ENCODE peak calls at places on chromosomes 3 and 15, in seven cellular contexts. A is A549, F is heart right ventricle, G is kidney, Y is nephron progenitor cell, V is GM13976, H is endothelial cell. S is an unnamed sample.

GRCh38 chr3:46276497-46277099 is 34.3 kb downstream of the CCR3 start:
- DNase-seq in A (peak), F (peak), G (peak), Y (peak), V (peak), H (peak), S (peak)

GRCh38 chr3:43366466-43366865 is 80.1 kb downstream of the SNRK start:
- DNase-seq in A (no peak), F (peak), G (no peak), Y (no peak), V (no peak), H (no peak), S (no peak)

GRCh38 chr15:29093065-29093435 is 176.6 kb downstream of the NSMCE3 start:
- DNase-seq in A (no peak), F (no peak), G (peak), Y (no peak), V (no peak), H (no peak), S (no peak)

GRCh38 chr3:12237912-12238650 is 50.8 kb upstream of the PPARG start:
- DNase-seq in A (no peak), F (no peak), G (no peak), Y (no peak), V (no peak), H (no peak), S (no peak)

GRCh38 chr3:55558316-55558715 is 71.2 kb upstream of the WNT5A start:
- DNase-seq in A (no peak), F (no peak), G (no peak), Y (no peak), V (no peak), H (no peak), S (no peak)

GRCh38 chr3:173396191-173397041 is 1.1 kb upstream of the NLGN1 start:
- DNase-seq in A (no peak), F (no peak), G (no peak), Y (peak), V (peak), H (peak), S (no peak)

GRCh38 chr15:55902975-55903374 is 90.4 kb downstream of the NEDD4 start:
- DNase-seq in A (no peak), F (no peak), G (no peak), Y (no peak), V (no peak), H (no peak), S (no peak)

GRCh38 chr3:187777331-187778046 is 32.2 kb upstream of the BCL6 start:
- DNase-seq in A (no peak), F (no peak), G (no peak), Y (no peak), V (no peak), H (no peak), S (peak)

GRCh38 chr3:159609620-159610019 is 379.0 kb upstream of the IL12A start:
- DNase-seq in A (no peak), F (no peak), G (no peak), Y (no peak), V (no peak), H (no peak), S (no peak)

GRCh38 chr15:88630141-88630721 is 8.6 kb upstream of the ISG20 start:
- DNase-seq in A (peak), F (no peak), G (peak), Y (no peak), V (no peak), H (no peak), S (no peak)

GRCh38 chr3:13004376-13004775 is 68.9 kb downstream of the IQSEC1 start:
- DNase-seq in A (no peak), F (no peak), G (no peak), Y (no peak), V (no peak), H (no peak), S (no peak)

GRCh38 chr15:40115670-40116093 is 7.0 kb upstream of the BMF start:
- DNase-seq in A (no peak), F (peak), G (peak), Y (peak), V (peak), H (no peak), S (peak)

GRCh38 chr3:17740703-17741102 is 1.7 kb downstream of the TBC1D5 start:
- DNase-seq in A (peak), F (no peak), G (no peak), Y (no peak), V (no peak), H (no peak), S (no peak)

GRCh38 chr15:32091505-32092380 is 61.4 kb downstream of the CHRNA7 start:
- DNase-seq in A (no peak), F (no peak), G (no peak), Y (no peak), V (no peak), H (no peak), S (no peak)

GRCh38 chr3:113132571-113132996 is 78.8 kb upstream of the BOC start:
- DNase-seq in A (no peak), F (no peak), G (no peak), Y (no peak), V (no peak), H (no peak), S (no peak)

GRCh38 chr3:4493931-4494806 is 1.0 kb downstream of the ITPR1 start:
- DNase-seq in A (peak), F (peak), G (no peak), Y (peak), V (no peak), H (peak), S (peak)

GRCh38 chr3:126552688-126553283 is 5.9 kb downstream of the C3orf22 start:
- DNase-seq in A (no peak), F (no peak), G (peak), Y (no peak), V (no peak), H (peak), S (no peak)

GRCh38 chr3:85574306-85574705 is 615.5 kb downstream of the CADM2 start:
- DNase-seq in A (no peak), F (no peak), G (no peak), Y (no peak), V (no peak), H (no peak), S (no peak)

GRCh38 chr3:62990704-62991413 is 115.6 kb upstream of the CADPS start:
- DNase-seq in A (no peak), F (no peak), G (no peak), Y (no peak), V (no peak), H (no peak), S (no peak)

GRCh38 chr3:12948371-12948770 is 107.0 kb upstream of the RPL32 start:
- DNase-seq in A (no peak), F (no peak), G (no peak), Y (no peak), V (no peak), H (no peak), S (no peak)

GRCh38 chr3:119647177-119647576 is 13.2 kb downstream of the POPDC2 start:
- DNase-seq in A (no peak), F (no peak), G (no peak), Y (no peak), V (no peak), H (no peak), S (no peak)

GRCh38 chr3:114827495-114827894 is 319.6 kb downstream of the ZBTB20 start:
- DNase-seq in A (peak), F (no peak), G (no peak), Y (no peak), V (peak), H (no peak), S (peak)

GRCh38 chr3:195259564-195260285 is 11.2 kb downstream of the XXYLT1 start:
- DNase-seq in A (peak), F (peak), G (peak), Y (peak), V (peak), H (peak), S (peak)

GRCh38 chr15:95733931-95734330 is 596.6 kb upstream of the NR2F2 start:
- DNase-seq in A (no peak), F (no peak), G (no peak), Y (no peak), V (no peak), H (no peak), S (peak)

GRCh38 chr15:82710208-82710555 is 507 bp upstream of the AP3B2 start:
- DNase-seq in A (no peak), F (no peak), G (no peak), Y (no peak), V (no peak), H (no peak), S (no peak)

GRCh38 chr15:82710926-82711490 is 1.3 kb upstream of the AP3B2 start:
- DNase-seq in A (no peak), F (no peak), G (no peak), Y (no peak), V (no peak), H (no peak), S (no peak)

GRCh38 chr15:82712036-82712435 is 2.4 kb upstream of the AP3B2 start:
- DNase-seq in A (no peak), F (no peak), G (no peak), Y (no peak), V (no peak), H (no peak), S (no peak)

GRCh38 chr15:82709421-82710207 is at the start of gene AP3B2:
- DNase-seq in A (peak), F (peak), G (peak), Y (peak), V (peak), H (peak), S (peak)

DNA sequence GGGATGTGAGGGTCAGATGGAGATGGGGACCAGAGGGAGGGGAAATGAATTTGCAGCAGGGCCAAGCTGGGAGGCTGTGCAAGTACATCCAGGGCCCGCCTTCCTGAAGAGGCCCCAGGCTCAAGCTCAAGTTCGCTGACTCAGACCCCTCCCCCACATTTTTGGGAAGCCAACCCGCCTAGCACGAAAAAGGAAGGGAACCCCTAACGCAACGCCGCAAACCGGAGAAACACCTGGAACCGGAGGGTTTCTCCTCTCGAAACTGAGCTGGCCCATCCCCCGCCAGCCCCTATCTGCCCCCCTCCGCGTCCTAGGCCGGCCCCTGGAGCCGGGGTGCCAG is 624 bp downstream of the AP3B2 start:
- DNase-seq in A (no peak), F (no peak), G (no peak), Y (no peak), V (no peak), H (no peak), S (peak)
- TF ChIP-seq CTCF in A (no peak), F (no peak), G (no peak), Y (no peak), V (no peak), H (no peak), S (no peak)

DNA sequence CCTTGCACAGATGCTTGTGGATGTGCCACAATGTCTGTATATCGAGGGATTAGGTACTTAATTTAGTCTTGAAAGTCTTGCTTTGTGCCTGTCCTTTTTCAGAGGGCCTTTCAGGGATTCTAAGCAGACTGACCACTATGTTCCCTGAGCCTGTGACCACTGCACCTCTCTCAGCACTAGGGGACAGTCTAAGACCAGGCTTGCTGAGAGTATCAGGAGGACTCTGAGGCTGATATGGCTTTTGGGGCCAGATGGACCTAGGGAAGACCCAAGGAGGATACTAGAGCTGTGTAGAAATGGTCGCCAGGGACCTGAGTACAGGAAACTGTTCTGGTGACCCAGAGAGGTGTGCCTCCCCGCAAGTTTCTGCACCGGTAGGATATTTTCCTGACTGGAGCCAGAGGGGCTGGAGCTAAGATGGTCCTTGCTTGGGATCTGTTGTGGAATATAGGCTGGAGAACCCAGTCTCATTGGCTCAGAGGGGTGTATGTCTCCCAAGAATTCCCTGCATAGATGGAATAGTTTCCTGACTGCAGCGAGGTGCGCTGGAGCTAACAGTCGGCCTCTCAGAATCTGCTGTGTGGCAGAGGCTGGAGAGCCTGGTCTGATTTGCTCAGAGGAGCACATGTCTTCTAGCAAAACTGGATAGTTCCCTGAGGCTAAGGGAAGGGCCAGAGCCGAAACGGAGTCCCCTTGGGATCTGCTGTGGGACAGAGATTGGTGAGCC is 213.2 kb upstream of the DCBLD2 start:
- DNase-seq in A (peak), F (no peak), G (no peak), Y (peak), V (no peak), H (peak), S (no peak)
- TF ChIP-seq CTCF in A (peak), F (no peak), G (no peak), Y (peak), V (peak), H (no peak), S (no peak)

GRCh38 chr15:66107070-66107469 is 146.5 kb downstream of the MEGF11 start:
- DNase-seq in A (no peak), F (no peak), G (no peak), Y (no peak), V (no peak), H (no peak), S (no peak)
- TF ChIP-seq CTCF in A (no peak), F (no peak), G (no peak), Y (no peak), V (no peak), H (no peak), S (no peak)

DNA sequence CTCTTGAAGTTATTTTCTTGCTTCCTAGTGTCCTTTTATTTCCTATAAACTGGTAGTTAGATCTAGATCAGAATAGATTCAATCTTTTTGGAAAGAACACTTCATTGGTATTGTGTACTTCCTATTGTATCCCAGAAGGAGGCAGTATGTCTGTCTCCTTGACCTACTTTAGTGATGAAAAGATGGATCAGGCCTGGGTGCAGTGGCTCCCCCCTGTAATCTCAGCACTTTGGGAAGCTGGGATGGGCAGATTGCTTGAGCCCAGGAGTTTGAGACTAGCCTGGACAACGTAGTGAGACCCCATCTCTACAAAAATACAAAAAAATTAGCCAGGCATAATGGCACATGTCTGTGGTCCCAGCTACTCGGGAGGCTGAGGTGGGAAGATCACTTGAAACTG is 12.0 kb downstream of the BSN start:
- DNase-seq in A (peak), F (no peak), G (no peak), Y (no peak), V (no peak), H (no peak), S (no peak)
- TF ChIP-seq CTCF in A (peak), F (no peak), G (no peak), Y (peak), V (no peak), H (no peak), S (peak)

GRCh38 chr3:134525293-134525692 is 39.4 kb downstream of the CEP63 start:
- DNase-seq in A (no peak), F (no peak), G (no peak), Y (no peak), V (no peak), H (no peak), S (no peak)
- TF ChIP-seq CTCF in A (no peak), F (no peak), G (no peak), Y (no peak), V (no peak), H (no peak), S (no peak)